ENCODE peak calls at places on chromosomes 6 and 20, in eight cellular contexts. One of them, this sample, is unnamed. For H3K36me3, the result is how much of the 10 kb centered on the place peaks cover.

GRCh38 chr20:13778827-13779226 is 5.9 kb downstream of the ESF1 start:
- DNase-seq in neuronal stem cell: no peak
- DNase-seq in uterus: no peak
- DNase-seq in CD8-positive, alpha-beta T cell: no peak
- DNase-seq in tibial artery: no peak
- DNase-seq in iPS DF 6.9: no peak
- DNase-seq in psoas muscle: no peak
- DNase-seq in esophagus squamous epithelium: no peak
- DNase-seq in this sample: no peak

GRCh38 chr20:21214431-21214830 is 88.5 kb downstream of the KIZ start:
- DNase-seq in neuronal stem cell: no peak
- DNase-seq in uterus: no peak
- DNase-seq in CD8-positive, alpha-beta T cell: no peak
- DNase-seq in tibial artery: no peak
- DNase-seq in iPS DF 6.9: no peak
- DNase-seq in psoas muscle: no peak
- DNase-seq in esophagus squamous epithelium: no peak
- DNase-seq in this sample: no peak

GRCh38 chr6:91715171-91715805 is 1128.4 kb upstream of the MAP3K7 start:
- DNase-seq in neuronal stem cell: no peak
- DNase-seq in uterus: no peak
- DNase-seq in CD8-positive, alpha-beta T cell: no peak
- DNase-seq in tibial artery: no peak
- DNase-seq in iPS DF 6.9: no peak
- DNase-seq in psoas muscle: no peak
- DNase-seq in esophagus squamous epithelium: no peak
- DNase-seq in this sample: no peak

GRCh38 chr6:138485005-138485545 is 14.2 kb downstream of the NHSL1 start:
- DNase-seq in neuronal stem cell: peak
- DNase-seq in uterus: no peak
- DNase-seq in CD8-positive, alpha-beta T cell: no peak
- DNase-seq in tibial artery: no peak
- DNase-seq in iPS DF 6.9: no peak
- DNase-seq in psoas muscle: no peak
- DNase-seq in esophagus squamous epithelium: no peak
- DNase-seq in this sample: no peak

GRCh38 chr20:38222231-38222922 is 38.2 kb downstream of the KIAA1755 start:
- DNase-seq in neuronal stem cell: peak
- DNase-seq in uterus: peak
- DNase-seq in CD8-positive, alpha-beta T cell: peak
- DNase-seq in tibial artery: peak
- DNase-seq in iPS DF 6.9: peak
- DNase-seq in psoas muscle: peak
- DNase-seq in esophagus squamous epithelium: no peak
- DNase-seq in this sample: peak

GRCh38 chr20:19486448-19486847 is 271.6 kb upstream of the RIN2 start:
- DNase-seq in neuronal stem cell: no peak
- DNase-seq in uterus: no peak
- DNase-seq in CD8-positive, alpha-beta T cell: no peak
- DNase-seq in tibial artery: no peak
- DNase-seq in iPS DF 6.9: no peak
- DNase-seq in psoas muscle: no peak
- DNase-seq in esophagus squamous epithelium: no peak
- DNase-seq in this sample: no peak

GRCh38 chr6:140045116-140045515 is 670.7 kb upstream of the CITED2 start:
- DNase-seq in neuronal stem cell: no peak
- DNase-seq in uterus: no peak
- DNase-seq in CD8-positive, alpha-beta T cell: no peak
- DNase-seq in tibial artery: no peak
- DNase-seq in iPS DF 6.9: no peak
- DNase-seq in psoas muscle: no peak
- DNase-seq in esophagus squamous epithelium: no peak
- DNase-seq in this sample: no peak

GRCh38 chr20:4592316-4593148 is 129.2 kb upstream of the PRND start:
- DNase-seq in neuronal stem cell: peak
- DNase-seq in uterus: no peak
- DNase-seq in CD8-positive, alpha-beta T cell: peak
- DNase-seq in tibial artery: no peak
- DNase-seq in iPS DF 6.9: no peak
- DNase-seq in psoas muscle: peak
- DNase-seq in esophagus squamous epithelium: no peak
- DNase-seq in this sample: peak

GRCh38 chr6:26215200-26216014 is 128.2 kb downstream of the HFE start:
- DNase-seq in neuronal stem cell: no peak
- DNase-seq in uterus: no peak
- DNase-seq in CD8-positive, alpha-beta T cell: no peak
- DNase-seq in tibial artery: no peak
- DNase-seq in iPS DF 6.9: no peak
- DNase-seq in psoas muscle: no peak
- DNase-seq in esophagus squamous epithelium: no peak
- DNase-seq in this sample: peak

GRCh38 chr20:20692587-20692986 is 19.9 kb downstream of the RALGAPA2 start:
- DNase-seq in neuronal stem cell: no peak
- DNase-seq in uterus: no peak
- DNase-seq in CD8-positive, alpha-beta T cell: no peak
- DNase-seq in tibial artery: no peak
- DNase-seq in iPS DF 6.9: no peak
- DNase-seq in psoas muscle: no peak
- DNase-seq in esophagus squamous epithelium: no peak
- DNase-seq in this sample: no peak

GRCh38 chr6:149809798-149810197 is 54.4 kb downstream of the LRP11 start:
- DNase-seq in neuronal stem cell: no peak
- DNase-seq in uterus: no peak
- DNase-seq in CD8-positive, alpha-beta T cell: no peak
- DNase-seq in tibial artery: no peak
- DNase-seq in iPS DF 6.9: no peak
- DNase-seq in psoas muscle: no peak
- DNase-seq in esophagus squamous epithelium: no peak
- DNase-seq in this sample: no peak

GRCh38 chr6:105072799-105073199 is 107.0 kb downstream of the POPDC3 start:
- DNase-seq in neuronal stem cell: no peak
- DNase-seq in uterus: no peak
- DNase-seq in CD8-positive, alpha-beta T cell: no peak
- DNase-seq in tibial artery: no peak
- DNase-seq in iPS DF 6.9: no peak
- DNase-seq in psoas muscle: no peak
- DNase-seq in esophagus squamous epithelium: no peak
- DNase-seq in this sample: no peak

GRCh38 chr6:56521454-56521853 is 121.2 kb downstream of the DST start:
- DNase-seq in neuronal stem cell: no peak
- DNase-seq in uterus: no peak
- DNase-seq in CD8-positive, alpha-beta T cell: no peak
- DNase-seq in tibial artery: no peak
- DNase-seq in iPS DF 6.9: no peak
- DNase-seq in psoas muscle: no peak
- DNase-seq in esophagus squamous epithelium: no peak
- DNase-seq in this sample: no peak

GRCh38 chr6:43061861-43062260 is 2.4 kb downstream of the KLC4 start:
- DNase-seq in neuronal stem cell: no peak
- DNase-seq in uterus: no peak
- DNase-seq in CD8-positive, alpha-beta T cell: no peak
- DNase-seq in tibial artery: no peak
- DNase-seq in iPS DF 6.9: no peak
- DNase-seq in psoas muscle: no peak
- DNase-seq in esophagus squamous epithelium: no peak
- DNase-seq in this sample: no peak

DNA sequence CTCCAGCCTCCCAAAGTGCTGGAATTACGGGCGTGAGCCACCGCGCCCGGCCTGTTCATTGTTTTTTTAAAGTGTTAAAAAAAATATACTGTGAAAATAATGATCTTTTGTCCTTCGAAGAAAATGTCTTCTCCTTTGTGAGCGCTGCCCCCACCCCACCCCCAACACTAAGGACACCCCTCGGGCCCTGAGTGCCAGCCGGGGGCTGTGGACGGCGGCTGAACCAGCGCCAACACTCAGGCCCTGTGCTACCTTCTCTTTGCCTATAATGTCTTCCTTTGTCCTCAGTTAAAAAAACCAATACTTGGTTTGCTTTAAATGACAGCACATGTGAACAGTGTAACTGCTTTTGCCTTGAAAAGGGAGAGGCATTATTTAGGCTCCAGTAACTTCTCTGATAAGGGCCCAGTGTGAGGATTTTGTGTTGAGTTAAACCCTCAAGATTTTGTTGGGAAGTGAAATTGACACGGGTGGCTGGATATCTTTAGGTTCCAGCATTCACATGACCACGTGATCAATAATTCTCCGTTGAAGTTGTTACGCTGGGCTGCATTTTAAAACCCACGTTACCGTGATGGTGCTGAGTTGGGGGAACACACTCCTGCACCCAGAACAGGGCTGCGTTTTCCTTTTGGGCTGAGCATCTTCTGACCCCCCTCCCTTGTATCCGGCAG is 9.5 kb upstream of the ADRM1 start:
- DNase-seq in neuronal stem cell: no peak
- DNase-seq in uterus: no peak
- DNase-seq in CD8-positive, alpha-beta T cell: no peak
- DNase-seq in tibial artery: no peak
- DNase-seq in iPS DF 6.9: no peak
- DNase-seq in psoas muscle: no peak
- DNase-seq in esophagus squamous epithelium: no peak
- DNase-seq in this sample: no peak
- H3K36me3 ChIP-seq in neuronal stem cell: under half
- H3K36me3 ChIP-seq in uterus: under half
- H3K36me3 ChIP-seq in CD8-positive, alpha-beta T cell: under half
- H3K36me3 ChIP-seq in tibial artery: half or more
- H3K36me3 ChIP-seq in iPS DF 6.9: under half
- H3K36me3 ChIP-seq in psoas muscle: half or more
- H3K36me3 ChIP-seq in esophagus squamous epithelium: half or more
- H3K36me3 ChIP-seq in this sample: under half

DNA sequence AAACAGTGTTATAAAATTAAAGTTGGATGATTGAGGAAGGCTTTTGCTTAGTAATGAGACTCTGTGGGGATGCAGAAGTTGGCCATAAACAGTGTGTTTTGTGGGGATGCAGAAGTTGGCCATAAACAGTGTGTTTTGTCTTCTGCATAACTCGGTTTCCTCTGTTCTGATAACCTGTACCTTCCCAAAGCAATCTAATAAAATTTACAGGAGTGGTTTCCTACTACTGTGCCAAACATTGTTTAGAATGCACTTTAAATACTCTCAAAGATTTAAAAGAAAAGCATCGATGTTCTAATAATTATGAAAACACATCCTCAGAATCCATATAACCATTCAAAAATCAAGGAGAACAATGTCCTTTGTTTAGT is 36.9 kb upstream of the SIRT5 start:
- DNase-seq in neuronal stem cell: no peak
- DNase-seq in uterus: no peak
- DNase-seq in CD8-positive, alpha-beta T cell: no peak
- DNase-seq in tibial artery: no peak
- DNase-seq in iPS DF 6.9: no peak
- DNase-seq in psoas muscle: no peak
- DNase-seq in esophagus squamous epithelium: no peak
- DNase-seq in this sample: no peak
- H3K36me3 ChIP-seq in neuronal stem cell: under half
- H3K36me3 ChIP-seq in uterus: under half
- H3K36me3 ChIP-seq in CD8-positive, alpha-beta T cell: under half
- H3K36me3 ChIP-seq in tibial artery: under half
- H3K36me3 ChIP-seq in iPS DF 6.9: under half
- H3K36me3 ChIP-seq in psoas muscle: under half
- H3K36me3 ChIP-seq in esophagus squamous epithelium: under half
- H3K36me3 ChIP-seq in this sample: under half

GRCh38 chr20:17619351-17620093 is 49.6 kb downstream of the DSTN start:
- DNase-seq in neuronal stem cell: no peak
- DNase-seq in uterus: peak
- DNase-seq in CD8-positive, alpha-beta T cell: no peak
- DNase-seq in tibial artery: peak
- DNase-seq in iPS DF 6.9: no peak
- DNase-seq in psoas muscle: peak
- DNase-seq in esophagus squamous epithelium: no peak
- DNase-seq in this sample: no peak
- H3K36me3 ChIP-seq in neuronal stem cell: under half
- H3K36me3 ChIP-seq in uterus: under half
- H3K36me3 ChIP-seq in CD8-positive, alpha-beta T cell: under half
- H3K36me3 ChIP-seq in tibial artery: half or more
- H3K36me3 ChIP-seq in iPS DF 6.9: half or more
- H3K36me3 ChIP-seq in psoas muscle: half or more
- H3K36me3 ChIP-seq in esophagus squamous epithelium: half or more
- H3K36me3 ChIP-seq in this sample: under half

DNA sequence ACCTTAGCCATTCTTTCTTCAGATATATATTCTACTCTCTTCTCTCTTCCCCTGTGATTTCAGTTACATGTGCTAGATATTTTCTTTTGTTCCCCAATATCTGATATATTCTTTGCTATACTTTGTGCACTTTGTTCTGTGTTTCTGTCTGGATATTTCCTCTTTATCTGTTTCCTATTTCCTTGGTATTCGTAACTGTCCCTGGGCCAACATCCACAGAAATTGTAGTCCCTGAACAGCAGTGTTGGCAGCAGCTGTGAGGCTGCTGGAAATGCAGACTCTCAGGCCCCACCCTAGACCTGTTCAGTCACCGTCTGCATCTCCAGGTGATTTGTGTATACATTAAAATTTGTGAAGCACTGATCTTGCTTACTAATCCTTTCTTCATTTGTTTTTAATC is 522.9 kb upstream of the SOX4 start:
- DNase-seq in neuronal stem cell: no peak
- DNase-seq in uterus: no peak
- DNase-seq in CD8-positive, alpha-beta T cell: no peak
- DNase-seq in tibial artery: no peak
- DNase-seq in iPS DF 6.9: no peak
- DNase-seq in psoas muscle: no peak
- DNase-seq in esophagus squamous epithelium: no peak
- DNase-seq in this sample: no peak
- H3K36me3 ChIP-seq in neuronal stem cell: under half
- H3K36me3 ChIP-seq in uterus: under half
- H3K36me3 ChIP-seq in CD8-positive, alpha-beta T cell: under half
- H3K36me3 ChIP-seq in tibial artery: under half
- H3K36me3 ChIP-seq in iPS DF 6.9: under half
- H3K36me3 ChIP-seq in psoas muscle: under half
- H3K36me3 ChIP-seq in esophagus squamous epithelium: under half
- H3K36me3 ChIP-seq in this sample: under half

GRCh38 chr20:61993058-61993457 is 72.6 kb downstream of the TAF4 start:
- DNase-seq in neuronal stem cell: no peak
- DNase-seq in uterus: no peak
- DNase-seq in CD8-positive, alpha-beta T cell: no peak
- DNase-seq in tibial artery: no peak
- DNase-seq in iPS DF 6.9: no peak
- DNase-seq in psoas muscle: no peak
- DNase-seq in esophagus squamous epithelium: no peak
- DNase-seq in this sample: no peak
- H3K36me3 ChIP-seq in neuronal stem cell: under half
- H3K36me3 ChIP-seq in uterus: under half
- H3K36me3 ChIP-seq in CD8-positive, alpha-beta T cell: under half
- H3K36me3 ChIP-seq in tibial artery: half or more
- H3K36me3 ChIP-seq in iPS DF 6.9: under half
- H3K36me3 ChIP-seq in psoas muscle: half or more
- H3K36me3 ChIP-seq in esophagus squamous epithelium: half or more
- H3K36me3 ChIP-seq in this sample: half or more